ENCODE peak calls at places on chromosomes 13 and 19, in four cellular contexts. One of them, this sample, is unnamed.

GRCh38 chr13:29847501-29847983 is 2.9 kb downstream of the UBL3 start:
- DNase-seq in GM12878: no peak
- DNase-seq in HCT116: no peak
- DNase-seq in K562: no peak
- DNase-seq in this sample: no peak

GRCh38 chr13:50991624-50992610 is 82.3 kb downstream of the RNASEH2B start:
- DNase-seq in GM12878: peak; percentile 23
- DNase-seq in HCT116: no peak
- DNase-seq in K562: no peak
- DNase-seq in this sample: no peak

GRCh38 chr19:56091066-56091490 is 30.0 kb downstream of the ZNF787 start:
- DNase-seq in GM12878: no peak
- DNase-seq in HCT116: no peak
- DNase-seq in K562: no peak
- DNase-seq in this sample: no peak

GRCh38 chr13:32246468-32246867 is 68.7 kb downstream of the ZAR1L start:
- DNase-seq in GM12878: no peak
- DNase-seq in HCT116: peak; percentile 66
- DNase-seq in K562: peak; percentile 53
- DNase-seq in this sample: peak; percentile 80

GRCh38 chr19:46297700-46298476 is 1.0 kb downstream of the HIF3A start:
- DNase-seq in GM12878: no peak
- DNase-seq in HCT116: no peak
- DNase-seq in K562: peak; percentile 55
- DNase-seq in this sample: no peak

GRCh38 chr13:25232937-25233515 is 54.3 kb downstream of the MTMR6 start:
- DNase-seq in GM12878: no peak
- DNase-seq in HCT116: peak; percentile 19
- DNase-seq in K562: peak; percentile 23
- DNase-seq in this sample: no peak

GRCh38 chr13:94344126-94344863 is 135.2 kb downstream of the DCT start:
- DNase-seq in GM12878: no peak
- DNase-seq in HCT116: no peak
- DNase-seq in K562: no peak
- DNase-seq in this sample: no peak

GRCh38 chr13:50198508-50198907 is 183.3 kb downstream of the KCNRG start:
- DNase-seq in GM12878: no peak
- DNase-seq in HCT116: no peak
- DNase-seq in K562: peak; percentile 13
- DNase-seq in this sample: no peak

GRCh38 chr19:14168259-14168972 is 32.0 kb upstream of the ASF1B start:
- DNase-seq in GM12878: no peak
- DNase-seq in HCT116: no peak
- DNase-seq in K562: no peak
- DNase-seq in this sample: no peak

GRCh38 chr19:14166448-14166847 is 30.1 kb upstream of the ASF1B start:
- DNase-seq in GM12878: no peak
- DNase-seq in HCT116: no peak
- DNase-seq in K562: no peak
- DNase-seq in this sample: no peak

GRCh38 chr19:14167013-14167593 is 30.7 kb upstream of the ASF1B start:
- DNase-seq in GM12878: no peak
- DNase-seq in HCT116: no peak
- DNase-seq in K562: no peak
- DNase-seq in this sample: no peak

GRCh38 chr19:14168993-14169392 is 32.6 kb upstream of the ASF1B start:
- DNase-seq in GM12878: no peak
- DNase-seq in HCT116: no peak
- DNase-seq in K562: no peak
- DNase-seq in this sample: no peak

GRCh38 chr19:14167594-14168138 is 31.3 kb upstream of the ASF1B start:
- DNase-seq in GM12878: no peak
- DNase-seq in HCT116: no peak
- DNase-seq in K562: no peak
- DNase-seq in this sample: no peak
- TF ChIP-seq EGR1 in GM12878: no peak
- TF ChIP-seq EGR1 in HCT116: no peak
- TF ChIP-seq EGR1 in K562: no peak
- TF ChIP-seq EGR1 in this sample: no peak

GRCh38 chr19:37389234-37389633 is 18.3 kb downstream of the ZNF527 start:
- DNase-seq in GM12878: no peak
- DNase-seq in HCT116: no peak
- DNase-seq in K562: no peak
- DNase-seq in this sample: no peak
- TF ChIP-seq SP1 in GM12878: no peak
- TF ChIP-seq SP1 in HCT116: no peak
- TF ChIP-seq SP1 in K562: no peak
- TF ChIP-seq SP1 in this sample: no peak

GRCh38 chr19:32691952-32692726 is 518 bp downstream of the NUDT19 start:
- DNase-seq in GM12878: no peak
- DNase-seq in HCT116: no peak
- DNase-seq in K562: peak; percentile 58
- DNase-seq in this sample: peak; percentile 72
- TF ChIP-seq EGR1 in GM12878: no peak
- TF ChIP-seq EGR1 in HCT116: no peak
- TF ChIP-seq EGR1 in K562: no peak
- TF ChIP-seq EGR1 in this sample: no peak

GRCh38 chr19:4362038-4362828 is 18.9 kb downstream of the MPND start:
- DNase-seq in GM12878: no peak
- DNase-seq in HCT116: no peak
- DNase-seq in K562: no peak
- DNase-seq in this sample: peak; percentile 58
- TF ChIP-seq SP1 in GM12878: no peak
- TF ChIP-seq SP1 in HCT116: no peak
- TF ChIP-seq SP1 in K562: no peak
- TF ChIP-seq SP1 in this sample: no peak

GRCh38 chr13:75165543-75166230 is 316.3 kb downstream of the TBC1D4 start:
- DNase-seq in GM12878: no peak
- DNase-seq in HCT116: no peak
- DNase-seq in K562: no peak
- DNase-seq in this sample: no peak

GRCh38 chr13:75161804-75162203 is 320.2 kb downstream of the TBC1D4 start:
- DNase-seq in GM12878: no peak
- DNase-seq in HCT116: no peak
- DNase-seq in K562: no peak
- DNase-seq in this sample: no peak
- TF ChIP-seq EGR1 in GM12878: no peak
- TF ChIP-seq EGR1 in HCT116: no peak
- TF ChIP-seq EGR1 in K562: no peak
- TF ChIP-seq EGR1 in this sample: no peak